ENCODE peak calls at places on chromosome 12, in five cellular contexts. M, H, T, A and R are unnamed samples.

GRCh38 chr12:108694812-108695278 is 36.5 kb downstream of the CORO1C start:
- DNase-seq in M (no peak), H (no peak), T (no peak), A (no peak), R (no peak)

GRCh38 chr12:26654623-26655022 is 178.4 kb downstream of the ITPR2 start:
- DNase-seq in M (no peak), H (no peak), T (no peak), A (no peak), R (no peak)

GRCh38 chr12:96378319-96378718 is 21.9 kb downstream of the CDK17 start:
- DNase-seq in M (no peak), H (no peak), T (no peak), A (no peak), R (no peak)

GRCh38 chr12:126772171-126772864 is 1494.7 kb upstream of the TMEM132C start:
- DNase-seq in M (peak), H (no peak), T (no peak), A (no peak), R (no peak)

GRCh38 chr12:114858388-114859146 is 174.6 kb upstream of the TBX3 start:
- DNase-seq in M (no peak), H (no peak), T (no peak), A (no peak), R (no peak)

GRCh38 chr12:98743362-98743953 is 98.4 kb downstream of the APAF1 start:
- DNase-seq in M (no peak), H (peak), T (no peak), A (no peak), R (no peak)

GRCh38 chr12:54993181-54993835 is 8.7 kb upstream of the TESPA1 start:
- DNase-seq in M (peak), H (peak), T (peak), A (no peak), R (peak)

GRCh38 chr12:47085815-47086252 is 6.1 kb upstream of the AMIGO2 start:
- DNase-seq in M (no peak), H (no peak), T (peak), A (no peak), R (no peak)

GRCh38 chr12:101634724-101635123 is 40.0 kb downstream of the MYBPC1 start:
- DNase-seq in M (no peak), H (no peak), T (no peak), A (no peak), R (no peak)

GRCh38 chr12:95351745-95352144 is 122.2 kb upstream of the METAP2 start:
- DNase-seq in M (no peak), H (no peak), T (peak), A (no peak), R (no peak)

GRCh38 chr12:93274937-93275336 is 102.8 kb upstream of the NUDT4 start:
- DNase-seq in M (no peak), H (no peak), T (no peak), A (no peak), R (no peak)

GRCh38 chr12:72271401-72271740 is 799 bp upstream of the TRHDE start:
- DNase-seq in M (no peak), H (peak), T (peak), A (no peak), R (no peak)

GRCh38 chr12:28216016-28216415 is 25.8 kb downstream of the CCDC91 start:
- DNase-seq in M (no peak), H (no peak), T (no peak), A (no peak), R (no peak)

GRCh38 chr12:95790025-95790911 is at the start of gene NTN4:
- DNase-seq in M (no peak), H (no peak), T (peak), A (no peak), R (no peak)

GRCh38 chr12:6570264-6570887 is 2.3 kb upstream of the NOP2 start:
- DNase-seq in M (no peak), H (no peak), T (no peak), A (peak), R (peak)

GRCh38 chr12:58491296-58491695 is 429.0 kb downstream of the LRIG3 start:
- DNase-seq in M (no peak), H (no peak), T (no peak), A (no peak), R (no peak)

GRCh38 chr12:123983822-123984485 is 10.9 kb downstream of the ZNF664 start:
- DNase-seq in M (peak), H (peak), T (peak), A (no peak), R (no peak)

GRCh38 chr12:18165422-18165871 is 75.5 kb upstream of the RERGL start:
- DNase-seq in M (no peak), H (no peak), T (no peak), A (no peak), R (no peak)

GRCh38 chr12:12784911-12785814 is at the start of gene APOLD1:
- DNase-seq in M (no peak), H (no peak), T (peak), A (no peak), R (no peak)

GRCh38 chr12:57006809-57007475 is 596 bp upstream of the ZBTB39 start:
- DNase-seq in M (no peak), H (no peak), T (no peak), A (peak), R (no peak)

GRCh38 chr12:131056626-131057025 is 102.9 kb downstream of the ADGRD1 start:
- DNase-seq in M (no peak), H (no peak), T (no peak), A (no peak), R (no peak)